ENCODE peak calls at places on chromosomes 2 and 18, in eight cellular contexts. W, K, F, B, O, S, P and G are unnamed samples.
A peak's percentile ranks its signal among the peaks of the same experiment; 100 is the strongest.

GRCh38 chr2:240237609-240238151 is 97.2 kb upstream of the OTOS start:
- DNase-seq in W (no peak), K (no peak), F (no peak), B (no peak), O (peak; percentile 71), S (peak; percentile 73), P (no peak), G (no peak)

GRCh38 chr18:76234559-76234958 is 260.5 kb downstream of the ZNF516 start:
- DNase-seq in W (no peak), K (no peak), F (no peak), B (no peak), O (no peak), S (no peak), P (no peak), G (no peak)

GRCh38 chr18:76564636-76565237 is 69.7 kb upstream of the ZNF516 start:
- DNase-seq in W (no peak), K (no peak), F (no peak), B (no peak), O (no peak), S (no peak), P (no peak), G (no peak)

GRCh38 chr18:11880586-11881304 is 27.4 kb downstream of the MPPE1 start:
- DNase-seq in W (no peak), K (peak; percentile 44), F (no peak), B (no peak), O (no peak), S (no peak), P (no peak), G (no peak)

GRCh38 chr2:176471949-176472348 is 202.7 kb downstream of the MTX2 start:
- DNase-seq in W (no peak), K (no peak), F (no peak), B (no peak), O (no peak), S (no peak), P (no peak), G (no peak)

GRCh38 chr2:54676656-54677055 is 46.8 kb upstream of the EML6 start:
- DNase-seq in W (no peak), K (no peak), F (no peak), B (no peak), O (no peak), S (no peak), P (no peak), G (no peak)

GRCh38 chr18:24488824-24489493 is 28.5 kb downstream of the HRH4 start:
- DNase-seq in W (peak; percentile 53), K (no peak), F (peak; percentile 27), B (peak; percentile 13), O (no peak), S (peak; percentile 54), P (no peak), G (peak; percentile 22)

GRCh38 chr2:234594715-234595114 is 97.8 kb upstream of the ARL4C start:
- DNase-seq in W (no peak), K (no peak), F (no peak), B (no peak), O (peak; percentile 11), S (no peak), P (no peak), G (no peak)

GRCh38 chr18:73244411-73244810 is 376.6 kb upstream of the NETO1 start:
- DNase-seq in W (no peak), K (no peak), F (no peak), B (no peak), O (no peak), S (no peak), P (no peak), G (no peak)

GRCh38 chr2:215660687-215661086 is 224.8 kb upstream of the FN1 start:
- DNase-seq in W (no peak), K (no peak), F (no peak), B (no peak), O (no peak), S (no peak), P (no peak), G (no peak)

GRCh38 chr18:58552057-58552461 is 76.8 kb downstream of the ALPK2 start:
- DNase-seq in W (no peak), K (no peak), F (no peak), B (peak; percentile 68), O (no peak), S (no peak), P (no peak), G (no peak)

GRCh38 chr2:11864724-11865123 is 118.3 kb downstream of the LPIN1 start:
- DNase-seq in W (no peak), K (no peak), F (no peak), B (no peak), O (peak; percentile 64), S (no peak), P (no peak), G (no peak)

GRCh38 chr2:16090650-16091575 is 150.6 kb downstream of the MYCN start:
- DNase-seq in W (no peak), K (no peak), F (no peak), B (peak; percentile 54), O (no peak), S (no peak), P (no peak), G (no peak)

GRCh38 chr2:195848119-195848899 is 191.3 kb downstream of the SLC39A10 start:
- DNase-seq in W (peak; percentile 39), K (no peak), F (peak; percentile 1), B (no peak), O (no peak), S (no peak), P (no peak), G (no peak)

GRCh38 chr2:235021752-235022151 is 69.9 kb downstream of the SH3BP4 start:
- DNase-seq in W (peak; percentile 43), K (no peak), F (no peak), B (no peak), O (no peak), S (peak; percentile 57), P (no peak), G (peak; percentile 95)

GRCh38 chr2:220272656-220273055 is 645.2 kb downstream of the SLC4A3 start:
- DNase-seq in W (no peak), K (no peak), F (no peak), B (no peak), O (no peak), S (no peak), P (no peak), G (no peak)

GRCh38 chr2:240624950-240625621 is at the start of gene GPR35:
- DNase-seq in W (no peak), K (peak; percentile 61), F (no peak), B (no peak), O (no peak), S (no peak), P (peak; percentile 58), G (no peak)

GRCh38 chr2:108073425-108074072 is 87.2 kb downstream of the SLC5A7 start:
- DNase-seq in W (peak; percentile 16), K (no peak), F (no peak), B (no peak), O (no peak), S (no peak), P (no peak), G (no peak)

GRCh38 chr2:164458801-164459200 is 162.5 kb downstream of the GRB14 start:
- DNase-seq in W (peak; percentile 44), K (no peak), F (no peak), B (no peak), O (no peak), S (no peak), P (no peak), G (no peak)

DNA sequence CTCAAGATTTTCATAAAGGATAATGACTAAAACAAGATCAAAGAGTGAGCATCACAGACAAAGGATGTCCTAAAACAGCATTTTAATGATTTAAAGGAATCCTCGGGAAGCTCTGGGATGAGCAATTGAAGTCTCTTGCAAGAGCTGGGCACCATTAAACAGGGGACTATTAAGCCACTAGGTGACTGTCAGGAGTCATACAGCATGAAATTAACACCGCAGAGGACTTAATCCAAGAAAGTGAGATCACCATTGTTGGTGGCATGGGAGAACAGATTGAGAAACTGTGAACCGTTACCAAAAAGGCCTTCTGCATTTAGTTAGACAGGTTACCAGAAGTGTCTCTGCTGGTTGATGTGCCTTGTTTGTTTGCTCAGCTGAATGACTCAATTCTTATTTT is 427.8 kb downstream of the SUCLG1 start:
- DNase-seq in W (no peak), K (no peak), F (no peak), B (no peak), O (no peak), S (no peak), P (no peak), G (no peak)
- H3K4me3 ChIP-seq in W (no peak overlapping the region), K (no peak overlapping the region), F (no peak overlapping the region), B (no peak overlapping the region), O (no peak overlapping the region), S (no peak overlapping the region), P (no peak overlapping the region), G (no peak overlapping the region)

GRCh38 chr2:39546937-39547336 is 109.9 kb upstream of the MAP4K3 start:
- DNase-seq in W (no peak), K (no peak), F (no peak), B (peak; percentile 70), O (no peak), S (no peak), P (no peak), G (no peak)

GRCh38 chr2:39548971-39549370 is 111.9 kb upstream of the MAP4K3 start:
- DNase-seq in W (no peak), K (no peak), F (no peak), B (no peak), O (no peak), S (no peak), P (no peak), G (no peak)

GRCh38 chr2:39546409-39546808 is 109.3 kb upstream of the MAP4K3 start:
- DNase-seq in W (no peak), K (no peak), F (no peak), B (no peak), O (no peak), S (no peak), P (no peak), G (no peak)

GRCh38 chr2:39549718-39550464 is 112.8 kb upstream of the MAP4K3 start:
- DNase-seq in W (no peak), K (no peak), F (no peak), B (no peak), O (no peak), S (no peak), P (no peak), G (no peak)

GRCh38 chr2:39547811-39548719 is 111.0 kb upstream of the MAP4K3 start:
- DNase-seq in W (no peak), K (no peak), F (no peak), B (no peak), O (no peak), S (no peak), P (no peak), G (no peak)
- TF ChIP-seq POLR2AphosphoS5 in W (no peak), K (no peak), F (no peak), B (no peak), O (no peak), S (peak; percentile 11), P (no peak), G (no peak)

GRCh38 chr2:44954306-44954901 is 12.9 kb downstream of the SIX3 start:
- DNase-seq in W (no peak), K (no peak), F (no peak), B (no peak), O (no peak), S (no peak), P (no peak), G (no peak)
- H3K4me3 ChIP-seq in W (no peak overlapping the region), K (peak overlapping the region; percentile 37), F (no peak overlapping the region), B (no peak overlapping the region), O (no peak overlapping the region), S (no peak overlapping the region), P (peak overlapping the region; percentile 25), G (no peak overlapping the region)

DNA sequence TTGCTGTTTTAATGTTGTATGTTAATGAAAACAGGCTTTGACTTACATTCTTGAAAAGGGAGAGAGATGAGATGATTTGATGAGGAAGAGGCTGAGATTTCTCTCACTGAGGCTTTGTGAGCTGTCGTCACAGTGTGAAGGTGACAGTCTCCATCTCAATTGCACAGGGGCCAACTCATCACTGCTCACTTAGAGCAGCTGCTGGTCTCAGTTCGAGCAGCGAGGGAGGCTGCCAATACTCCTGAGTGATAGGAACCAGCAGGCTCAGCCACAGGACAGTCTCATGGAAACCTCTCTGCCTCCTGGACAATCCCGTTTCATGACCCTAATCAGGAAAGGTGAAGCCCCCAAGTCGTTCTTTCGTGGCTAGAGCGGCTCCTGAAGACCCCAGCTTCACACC is 170.7 kb upstream of the SOX11 start:
- DNase-seq in W (no peak), K (no peak), F (no peak), B (no peak), O (no peak), S (no peak), P (no peak), G (no peak)
- TF ChIP-seq POLR2AphosphoS5 in W (no peak), K (no peak), F (no peak), B (no peak), O (no peak), S (no peak), P (no peak), G (no peak)